ENCODE peak calls at places on chromosomes 4 and X, in nine cellular contexts. X, Y, J, B, M, O, R, D and V are unnamed samples.

GRCh38 chr4:26029512-26030131 is 115.6 kb downstream of the SMIM20 start:
- DNase-seq in X (no peak), J (no peak), D (no peak), O (no peak), Y (no peak), R (no peak), M (no peak), B (peak; percentile 42), V (no peak)

GRCh38 chr4:182143822-182144620 is 99.2 kb upstream of the TENM3 start:
- DNase-seq in J (peak; percentile 18), O (no peak), Y (peak; percentile 12), B (peak; percentile 47), M (no peak), R (no peak), X (peak; percentile 57), D (peak; percentile 57), V (no peak)

GRCh38 chr4:69096111-69096656 is at the start of gene UGT2B7:
- DNase-seq in O (no peak), J (no peak), R (no peak), X (no peak), D (no peak), M (no peak), Y (no peak), B (no peak), V (no peak)

GRCh38 chr4:158255727-158256324 is 45.5 kb downstream of the TMEM144 start:
- DNase-seq in J (peak; percentile 13), M (peak; percentile 36), D (no peak), B (no peak), X (no peak), O (no peak), R (no peak), Y (no peak), V (no peak)

GRCh38 chr4:174631901-174632758 is 109.8 kb upstream of the HPGD start:
- DNase-seq in R (no peak), X (no peak), Y (no peak), J (peak; percentile 5), D (peak; percentile 16), O (no peak), M (peak; percentile 39), B (no peak), V (no peak)

GRCh38 chr4:53515076-53515475 is 76.2 kb downstream of the LNX1 start:
- DNase-seq in O (no peak), R (no peak), D (no peak), X (no peak), M (no peak), B (no peak), J (no peak), Y (no peak), V (no peak)

GRCh38 chrX:130245441-130245840 is 23.3 kb downstream of the ZNF280C start:
- DNase-seq in D (no peak), R (no peak), M (no peak), J (no peak), O (no peak), Y (no peak), B (no peak), X (no peak), V (no peak)

GRCh38 chr4:89303177-89303576 is 4.4 kb downstream of the GPRIN3 start:
- DNase-seq in R (no peak), O (no peak), M (no peak), Y (peak; percentile 52), J (no peak), X (no peak), D (no peak), B (no peak), V (no peak)

GRCh38 chr4:109729155-109729562 is 711 bp downstream of the PLA2G12A start:
- DNase-seq in O (no peak), M (peak; percentile 43), B (no peak), J (peak; percentile 1), D (no peak), R (no peak), Y (no peak), X (no peak), V (no peak)

GRCh38 chrX:19765628-19766027 is 121.8 kb downstream of the SH3KBP1 start:
- DNase-seq in D (no peak), J (no peak), R (no peak), O (no peak), X (no peak), Y (no peak), M (no peak), B (no peak), V (no peak)

GRCh38 chr4:158285429-158286216 is 75.3 kb downstream of the TMEM144 start:
- DNase-seq in D (no peak), Y (no peak), M (no peak), B (no peak), O (no peak), R (no peak), J (no peak), X (no peak), V (no peak)

GRCh38 chrX:47751670-47752069 is 85.0 kb upstream of the ZNF81 start:
- DNase-seq in Y (peak; percentile 60), J (no peak), M (peak; percentile 40), R (no peak), B (peak; percentile 45), D (no peak), O (no peak), X (peak; percentile 57), V (no peak)

GRCh38 chrX:15882704-15883539 is 28.3 kb upstream of the AP1S2 start:
- DNase-seq in Y (no peak), O (peak; percentile 64), B (no peak), R (no peak), X (no peak), M (peak; percentile 87), D (no peak), J (no peak), V (no peak)

GRCh38 chr4:7366958-7367353 is 67.8 kb downstream of the PSAPL1 start:
- DNase-seq in J (no peak), B (no peak), Y (no peak), X (no peak), R (no peak), D (no peak), M (no peak), O (no peak), V (no peak)

GRCh38 chr4:7369511-7369910 is 65.2 kb downstream of the PSAPL1 start:
- DNase-seq in Y (no peak), D (no peak), R (no peak), J (no peak), X (no peak), B (no peak), M (no peak), O (no peak), V (no peak)

GRCh38 chr4:7367894-7368293 is 66.8 kb downstream of the PSAPL1 start:
- DNase-seq in J (no peak), O (no peak), R (no peak), Y (no peak), D (no peak), M (no peak), X (no peak), B (no peak), V (no peak)

GRCh38 chr4:7367361-7367760 is 67.4 kb downstream of the PSAPL1 start:
- DNase-seq in D (no peak), R (no peak), J (no peak), B (no peak), X (no peak), Y (no peak), O (no peak), M (no peak), V (no peak)

GRCh38 chr4:7368296-7368695 is 66.4 kb downstream of the PSAPL1 start:
- DNase-seq in X (no peak), Y (no peak), M (no peak), B (peak; percentile 29), O (no peak), D (no peak), J (no peak), R (no peak), V (no peak)
- TF ChIP-seq POLR2A in X (no peak), Y (no peak), M (no peak), B (no peak), O (no peak), D (no peak), J (no peak), R (no peak), V (no peak)

GRCh38 chr4:184821242-184821641 is 4.5 kb downstream of the ACSL1 start:
- DNase-seq in B (no peak), R (no peak), D (no peak), X (no peak), O (no peak), Y (no peak), J (no peak), M (peak; percentile 46), V (no peak)
- H3K4me3 ChIP-seq in B (no peak overlapping the region), R (no peak overlapping the region), D (no peak overlapping the region), X (no peak overlapping the region), O (peak overlapping the region; percentile 45), Y (no peak overlapping the region), J (no peak overlapping the region), M (no peak overlapping the region), V (no peak overlapping the region)

GRCh38 chr4:34422472-34422871 is 1821.8 kb downstream of the ARAP2 start:
- DNase-seq in O (no peak), M (no peak), D (no peak), J (no peak), Y (no peak), X (no peak), R (no peak), B (no peak), V (no peak)
- TF ChIP-seq CTCF in O (no peak), M (no peak), D (no peak), J (peak; percentile 21), Y (no peak), X (no peak), R (no peak), B (no peak), V (no peak)

GRCh38 chrX:37847733-37848197 is 394 bp upstream of the DYNLT3 start:
- DNase-seq in D (no peak), M (no peak), J (no peak), Y (no peak), R (no peak), X (no peak), B (no peak), O (no peak), V (no peak)
- TF ChIP-seq POLR2A in D (no peak), M (no peak), J (no peak), Y (no peak), R (no peak), X (no peak), B (no peak), O (no peak), V (no peak)